ENCODE peak calls at places on chromosomes 11 and 22, in five cellular contexts. U, I, R, A and D are unnamed samples.

GRCh38 chr22:42792909-42793847 is 63.9 kb downstream of the ARFGAP3 start:
- DNase-seq in U (no peak), A (no peak), I (no peak), R (no peak), D (no peak)

GRCh38 chr22:45994516-45995404 is 17.8 kb upstream of the WNT7B start:
- DNase-seq in U (peak), I (peak), A (peak), R (no peak), D (no peak)

GRCh38 chr11:62546244-62546936 is at the start of gene AHNAK:
- DNase-seq in A (peak), R (no peak), I (peak), U (peak), D (peak)

GRCh38 chr22:46090631-46091201 is 59.6 kb upstream of the PPARA start:
- DNase-seq in I (no peak), A (peak), R (no peak), U (no peak), D (no peak)

GRCh38 chr11:126172596-126173038 is 38.8 kb downstream of the RPUSD4 start:
- DNase-seq in I (no peak), R (no peak), A (peak), U (no peak), D (no peak)

GRCh38 chr11:1073261-1073724 is 1.4 kb upstream of the MUC2 start:
- DNase-seq in R (no peak), A (peak), U (no peak), I (peak), D (no peak)

GRCh38 chr22:22404598-22405284 is 103.8 kb downstream of the ZNF280B start:
- DNase-seq in A (no peak), I (no peak), R (no peak), U (no peak), D (no peak)

GRCh38 chr11:102276302-102277182 is 40.7 kb upstream of the BIRC3 start:
- DNase-seq in R (no peak), U (no peak), A (peak), I (no peak), D (no peak)

GRCh38 chr22:27573280-27573711 is 228.3 kb downstream of the MN1 start:
- DNase-seq in R (no peak), U (no peak), I (no peak), A (no peak), D (no peak)

GRCh38 chr11:48019230-48019584 is 38.8 kb downstream of the PTPRJ start:
- DNase-seq in R (no peak), A (no peak), I (no peak), U (no peak), D (no peak)

GRCh38 chr11:131248588-131248987 is 121.8 kb upstream of the NTM start:
- DNase-seq in I (no peak), A (no peak), R (no peak), U (no peak), D (peak)

GRCh38 chr22:20219667-20220628 is 48.2 kb downstream of the RTN4R start:
- DNase-seq in U (peak), I (no peak), A (no peak), R (no peak), D (no peak)

GRCh38 chr11:86874314-86875056 is 74.1 kb downstream of the PRSS23 start:
- DNase-seq in A (peak), I (no peak), R (no peak), U (no peak), D (no peak)

GRCh38 chr11:44711772-44712608 is 14.8 kb upstream of the TSPAN18 start:
- DNase-seq in I (no peak), R (no peak), U (no peak), A (no peak), D (no peak)

GRCh38 chr11:10627816-10628215 is 59.4 kb upstream of the LYVE1 start:
- DNase-seq in I (no peak), A (no peak), R (no peak), U (no peak), D (peak)

GRCh38 chr22:19886605-19887250 is 32.1 kb upstream of the GNB1L start:
- DNase-seq in R (no peak), I (no peak), A (peak), U (no peak), D (no peak)

GRCh38 chr11:1936072-1936780 is 10.9 kb upstream of the MRPL23 start:
- DNase-seq in I (no peak), U (no peak), A (no peak), R (no peak), D (no peak)

GRCh38 chr11:102360681-102361080 is 13.7 kb downstream of the BIRC2 start:
- DNase-seq in U (no peak), A (no peak), R (no peak), I (no peak), D (no peak)

GRCh38 chr11:8252946-8253345 is 10.7 kb downstream of the LMO1 start:
- DNase-seq in U (no peak), A (no peak), I (no peak), R (no peak), D (peak)

GRCh38 chr22:40487663-40488249 is 117.4 kb downstream of the SGSM3 start:
- DNase-seq in R (no peak), I (peak), A (peak), U (peak), D (no peak)

GRCh38 chr11:16853859-16854258 is 115.4 kb downstream of the C11orf58 start:
- DNase-seq in I (no peak), R (no peak), A (no peak), U (no peak), D (no peak)

GRCh38 chr11:108970221-108970991 is 305.5 kb downstream of the DDX10 start:
- DNase-seq in I (no peak), R (no peak), U (no peak), A (no peak), D (no peak)

GRCh38 chr11:61173456-61173855 is 12.2 kb upstream of the VPS37C start:
- DNase-seq in I (no peak), R (no peak), A (peak), U (peak), D (no peak)

GRCh38 chr22:45831394-45831793 is 145.6 kb downstream of the WNT7B start:
- DNase-seq in R (no peak), I (no peak), A (peak), U (no peak), D (no peak)

GRCh38 chr11:58675344-58676155 is 53.1 kb downstream of the CNTF start:
- DNase-seq in I (peak), U (peak), R (no peak), A (peak), D (peak)

GRCh38 chr22:45550416-45550815 is 47.7 kb downstream of the FBLN1 start:
- DNase-seq in A (no peak), R (no peak), U (no peak), I (no peak), D (no peak)

GRCh38 chr11:64385953-64386704 is 27.2 kb downstream of the RPS6KA4 start:
- DNase-seq in I (no peak), R (no peak), A (peak), U (no peak), D (no peak)

GRCh38 chr11:64251986-64252837 is 882 bp downstream of the PLCB3 start:
- DNase-seq in U (peak), A (no peak), I (peak), R (no peak), D (peak)

GRCh38 chr11:110362916-110363574 is 66.6 kb upstream of the RDX start:
- DNase-seq in R (no peak), U (no peak), I (no peak), A (no peak), D (no peak)

GRCh38 chr11:72753341-72754148 is 1.3 kb upstream of the ARAP1 start:
- DNase-seq in I (no peak), A (no peak), R (no peak), U (no peak), D (no peak)

GRCh38 chr22:50020606-50021005 is 8.0 kb upstream of the IL17REL start:
- DNase-seq in R (no peak), A (no peak), U (no peak), I (no peak), D (no peak)
- TF ChIP-seq RFX5 in R (no peak), A (no peak), U (no peak), I (no peak), D (no peak)

GRCh38 chr11:123973816-123974215 is 3.8 kb downstream of the OR10S1 start:
- DNase-seq in A (peak), R (no peak), I (no peak), U (no peak), D (no peak)
- TF ChIP-seq RFX5 in A (no peak), R (no peak), I (no peak), U (no peak), D (no peak)

DNA sequence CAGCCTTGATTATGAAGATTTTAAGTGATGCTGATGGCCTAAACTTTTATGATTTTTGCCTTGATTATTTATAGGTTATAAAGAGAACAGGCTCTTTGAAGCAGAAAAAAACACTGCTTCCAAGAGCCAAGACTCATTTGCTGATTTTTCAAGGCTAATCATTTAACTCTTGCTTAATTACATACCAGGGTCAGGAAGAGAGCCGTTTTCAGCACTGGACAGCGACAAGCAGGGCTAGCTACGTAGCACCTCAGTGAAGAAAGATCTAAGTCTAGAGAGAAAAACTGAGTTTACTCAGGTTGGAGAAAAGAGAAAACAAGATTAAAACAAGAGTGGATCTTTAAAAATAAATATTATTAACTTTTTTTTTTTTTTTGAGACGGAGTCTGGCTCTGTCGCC is 615.4 kb upstream of the B3GAT1 start:
- DNase-seq in U (no peak), I (no peak), A (peak), R (no peak), D (no peak)
- TF ChIP-seq RFX5 in U (no peak), I (no peak), A (no peak), R (no peak), D (no peak)

DNA sequence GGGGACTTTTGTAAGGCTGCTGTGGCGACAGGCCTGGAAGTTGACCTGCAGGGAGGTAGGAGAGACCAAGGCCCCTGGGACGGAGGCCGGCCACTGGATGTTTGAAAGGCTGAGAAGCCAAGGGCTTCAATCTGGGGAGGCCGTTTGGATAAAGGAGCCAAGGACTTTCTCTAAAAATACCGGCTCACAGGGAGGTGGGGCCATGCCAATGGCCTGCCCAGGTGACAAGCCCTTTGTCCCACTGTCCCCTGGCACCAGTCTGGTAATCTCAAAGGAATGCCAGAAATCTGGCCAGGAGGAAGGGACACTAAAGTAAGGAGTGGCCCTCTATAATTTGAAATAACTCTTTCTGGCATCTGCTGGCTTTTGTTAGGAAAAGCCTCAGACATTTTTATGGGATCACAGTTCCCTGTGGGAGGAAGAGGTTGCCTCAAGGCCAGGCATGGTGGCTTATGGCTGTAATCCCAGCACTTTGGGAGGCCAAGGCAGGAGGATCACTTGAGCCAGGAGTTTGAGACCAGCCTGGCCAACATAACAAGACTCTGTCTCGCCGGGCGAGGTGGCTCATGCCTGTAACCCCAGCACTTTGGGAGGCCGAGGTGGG is 1.9 kb upstream of the CHKA start:
- DNase-seq in I (no peak), R (no peak), U (no peak), A (no peak), D (no peak)
- TF ChIP-seq RFX5 in I (no peak), R (no peak), U (no peak), A (no peak), D (no peak)

GRCh38 chr11:128765104-128765503 is 71.2 kb downstream of the FLI1 start:
- DNase-seq in I (no peak), U (no peak), R (no peak), A (no peak), D (no peak)

GRCh38 chr11:128765571-128766530 is 72.0 kb downstream of the FLI1 start:
- DNase-seq in A (no peak), I (no peak), U (no peak), R (no peak), D (no peak)

GRCh38 chr11:128766687-128767086 is 72.8 kb downstream of the FLI1 start:
- DNase-seq in R (no peak), U (no peak), A (no peak), I (no peak), D (no peak)

GRCh38 chr11:128768876-128769275 is 75.0 kb downstream of the FLI1 start:
- DNase-seq in U (no peak), R (no peak), I (no peak), A (no peak), D (no peak)

DNA sequence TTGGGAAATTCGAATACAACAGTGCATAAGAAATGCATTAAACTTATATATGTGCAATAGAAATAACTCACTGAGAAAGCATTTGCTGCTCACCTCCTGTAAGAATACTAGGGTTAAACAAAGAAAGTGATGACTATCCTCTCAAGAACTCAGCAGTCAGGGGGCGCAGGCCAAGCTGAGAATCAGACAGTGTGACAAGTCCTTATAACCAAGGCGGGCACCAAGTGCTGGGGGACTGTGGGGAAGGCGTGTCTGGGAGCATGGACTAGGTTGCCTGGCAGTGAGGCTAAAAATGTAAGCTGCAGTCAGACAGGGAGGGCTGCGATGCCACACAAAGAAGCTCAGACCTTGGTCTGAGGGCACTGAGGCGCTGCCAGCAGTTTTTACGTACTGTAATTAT is 73.6 kb downstream of the FLI1 start:
- DNase-seq in A (peak), I (no peak), U (no peak), R (no peak), D (no peak)
- TF ChIP-seq RFX5 in A (no peak), I (no peak), U (no peak), R (no peak), D (no peak)

GRCh38 chr11:115092516-115092915 is 411.7 kb downstream of the CADM1 start:
- DNase-seq in I (no peak), R (no peak), U (no peak), A (no peak), D (no peak)
- TF ChIP-seq RFX5 in I (no peak), R (no peak), U (no peak), A (no peak), D (no peak)

GRCh38 chr11:96257972-96258951 is 84.7 kb downstream of the MAML2 start:
- DNase-seq in I (no peak), R (no peak), A (peak), U (no peak), D (no peak)

GRCh38 chr11:96259053-96259837 is 83.8 kb downstream of the MAML2 start:
- DNase-seq in U (no peak), A (peak), R (no peak), I (peak), D (no peak)

GRCh38 chr11:96263361-96263763 is 79.6 kb downstream of the MAML2 start:
- DNase-seq in I (peak), R (no peak), A (peak), U (no peak), D (no peak)

GRCh38 chr11:96260067-96260511 is 82.9 kb downstream of the MAML2 start:
- DNase-seq in U (no peak), R (no peak), I (no peak), A (no peak), D (no peak)

GRCh38 chr11:96260526-96260925 is 82.5 kb downstream of the MAML2 start:
- DNase-seq in U (no peak), R (no peak), I (no peak), A (peak), D (no peak)
- TF ChIP-seq RFX5 in U (no peak), R (no peak), I (no peak), A (no peak), D (no peak)